ENCODE peak calls at places on chromosomes 2 and 18, in seven cellular contexts. R is amygdala; E is lung microvascular endothelial cell; N is effector CD4-positive, alpha-beta T cell; O is neural crest cell; J is ACHN; T is suprapubic skin. U is an unnamed sample.

GRCh38 chr2:12008425-12009061 is 262.1 kb downstream of the LPIN1 start:
- DNase-seq in R (no peak), E (no peak), N (no peak), O (no peak), J (peak), T (no peak), U (no peak)

GRCh38 chr2:16031055-16031847 is 90.9 kb downstream of the MYCN start:
- DNase-seq in R (peak), E (no peak), N (no peak), O (no peak), J (no peak), T (no peak), U (no peak)

GRCh38 chr2:70964596-70965386 is 13.6 kb upstream of the ANKRD53 start:
- DNase-seq in R (peak), E (peak), N (peak), O (peak), J (peak), T (peak), U (peak)

GRCh38 chr2:184679219-184680018 is 81.1 kb downstream of the ZNF804A start:
- DNase-seq in R (no peak), E (no peak), N (no peak), O (no peak), J (no peak), T (no peak), U (no peak)

GRCh38 chr18:62018034-62018760 is 125.4 kb upstream of the RNF152 start:
- DNase-seq in R (no peak), E (no peak), N (no peak), O (no peak), J (no peak), T (peak), U (no peak)

GRCh38 chr2:60735496-60736250 is 20.4 kb upstream of the PAPOLG start:
- DNase-seq in R (no peak), E (no peak), N (no peak), O (peak), J (no peak), T (no peak), U (no peak)

GRCh38 chr2:223613017-223613950 is 11.1 kb upstream of the SCG2 start:
- DNase-seq in R (peak), E (peak), N (no peak), O (peak), J (peak), T (peak), U (peak)

GRCh38 chr2:226717719-226718118 is 81.9 kb downstream of the IRS1 start:
- DNase-seq in R (no peak), E (no peak), N (no peak), O (no peak), J (no peak), T (no peak), U (no peak)

GRCh38 chr2:138500592-138501426 is 761 bp upstream of the SPOPL start:
- DNase-seq in R (peak), E (no peak), N (no peak), O (no peak), J (no peak), T (no peak), U (no peak)

GRCh38 chr2:853203-853870 is 97.3 kb upstream of the SNTG2 start:
- DNase-seq in R (no peak), E (no peak), N (no peak), O (no peak), J (no peak), T (no peak), U (no peak)

GRCh38 chr2:58571181-58571852 is 330.2 kb upstream of the FANCL start:
- DNase-seq in R (peak), E (peak), N (no peak), O (peak), J (peak), T (no peak), U (peak)

GRCh38 chr2:16487686-16488085 is 177.9 kb downstream of the CYRIA start:
- DNase-seq in R (peak), E (peak), N (no peak), O (peak), J (peak), T (no peak), U (peak)

GRCh38 chr2:76599732-76600368 is 889.1 kb upstream of the GCFC2 start:
- DNase-seq in R (peak), E (peak), N (no peak), O (peak), J (peak), T (no peak), U (peak)

GRCh38 chr2:173854840-173855239 is 110.3 kb downstream of the SP3 start:
- DNase-seq in R (no peak), E (no peak), N (no peak), O (no peak), J (no peak), T (no peak), U (no peak)

GRCh38 chr2:185174353-185174752 is 564.3 kb upstream of the FSIP2 start:
- DNase-seq in R (no peak), E (no peak), N (no peak), O (no peak), J (no peak), T (no peak), U (no peak)

GRCh38 chr18:13548944-13549878 is 177.1 kb downstream of the FAM210A start:
- DNase-seq in R (no peak), E (no peak), N (no peak), O (no peak), J (no peak), T (no peak), U (no peak)

GRCh38 chr2:235937526-235937925 is 230.7 kb downstream of the GBX2 start:
- DNase-seq in R (no peak), E (no peak), N (no peak), O (no peak), J (no peak), T (no peak), U (no peak)

GRCh38 chr2:218880749-218881594 is at the start of gene WNT10A:
- DNase-seq in R (no peak), E (no peak), N (no peak), O (no peak), J (no peak), T (no peak), U (no peak)

GRCh38 chr18:5144629-5145028 is 52.4 kb downstream of the AKAIN1 start:
- DNase-seq in R (no peak), E (no peak), N (no peak), O (no peak), J (no peak), T (no peak), U (no peak)

GRCh38 chr18:63022429-63023022 is 297.0 kb downstream of the BCL2 start:
- DNase-seq in R (no peak), E (no peak), N (no peak), O (peak), J (peak), T (no peak), U (no peak)

GRCh38 chr2:174761837-174762236 is 2.4 kb downstream of the CHRNA1 start:
- DNase-seq in R (no peak), E (no peak), N (no peak), O (no peak), J (no peak), T (no peak), U (no peak)

GRCh38 chr2:237967463-237967871 is 653 bp downstream of the UBE2F start:
- DNase-seq in R (peak), E (peak), N (no peak), O (peak), J (peak), T (no peak), U (no peak)

GRCh38 chr18:75844102-75844604 is 416.6 kb upstream of the SMIM21 start:
- DNase-seq in R (no peak), E (no peak), N (no peak), O (no peak), J (no peak), T (no peak), U (no peak)

GRCh38 chr2:238920053-238920452 is 72.2 kb downstream of the TWIST2 start:
- DNase-seq in R (no peak), E (no peak), N (no peak), O (no peak), J (no peak), T (peak), U (no peak)

GRCh38 chr2:170812716-170813585 is 3.7 kb upstream of the GAD1 start:
- DNase-seq in R (peak), E (peak), N (no peak), O (peak), J (peak), T (no peak), U (peak)

GRCh38 chr18:79515331-79515730 is 119.6 kb downstream of the NFATC1 start:
- DNase-seq in R (no peak), E (no peak), N (no peak), O (no peak), J (no peak), T (peak), U (no peak)

GRCh38 chr2:205461678-205462665 is 220.3 kb upstream of the NRP2 start:
- DNase-seq in R (no peak), E (no peak), N (no peak), O (no peak), J (no peak), T (no peak), U (no peak)